ENCODE peak calls at places on chromosomes 2 and 18, in six cellular contexts. H is A549, W is gastrocnemius medialis, Y is body of pancreas, I is Peyer's patch, B is IMR-90. S is an unnamed sample.
A peak's percentile ranks its signal among the peaks of the same experiment; 100 is the strongest.

GRCh38 chr2:74391209-74391579 is 11.1 kb upstream of the DCTN1 start:
- DNase-seq in H (no peak), W (no peak), Y (no peak), I (no peak), B (peak; percentile 22), S (no peak)

GRCh38 chr2:46368416-46368815 is 71.2 kb downstream of the EPAS1 start:
- DNase-seq in H (no peak), W (no peak), Y (no peak), I (no peak), B (no peak), S (no peak)

GRCh38 chr2:208370881-208371633 is 35.5 kb upstream of the PTH2R start:
- DNase-seq in H (no peak), W (no peak), Y (no peak), I (no peak), B (peak; percentile 27), S (no peak)

GRCh38 chr18:44996261-44996660 is 315.6 kb downstream of the SETBP1 start:
- DNase-seq in H (no peak), W (no peak), Y (no peak), I (no peak), B (no peak), S (no peak)

GRCh38 chr18:74897971-74898657 is 300.4 kb downstream of the ZNF407 start:
- DNase-seq in H (no peak), W (no peak), Y (no peak), I (no peak), B (peak; percentile 85), S (no peak)

GRCh38 chr2:47225061-47225783 is 70.1 kb upstream of the STPG4 start:
- DNase-seq in H (peak; percentile 51), W (peak; percentile 91), Y (peak; percentile 84), I (peak; percentile 80), B (peak; percentile 88), S (no peak)

GRCh38 chr2:103788875-103789715 is 1027.3 kb downstream of the TMEM182 start:
- DNase-seq in H (peak; percentile 19), W (no peak), Y (peak; percentile 59), I (no peak), B (no peak), S (no peak)

GRCh38 chr2:183665403-183665802 is 541.2 kb downstream of the NUP35 start:
- DNase-seq in H (no peak), W (no peak), Y (no peak), I (no peak), B (no peak), S (no peak)

GRCh38 chr2:47457268-47457667 is 54.3 kb downstream of the MSH2 start:
- DNase-seq in H (no peak), W (no peak), Y (no peak), I (no peak), B (no peak), S (no peak)

GRCh38 chr18:50250935-50251334 is 15.4 kb downstream of the CFAP53 start:
- DNase-seq in H (no peak), W (no peak), Y (no peak), I (no peak), B (no peak), S (no peak)

GRCh38 chr2:175539122-175539521 is 357.6 kb upstream of the ATP5MC3 start:
- DNase-seq in H (no peak), W (no peak), Y (no peak), I (no peak), B (no peak), S (no peak)

GRCh38 chr2:134183679-134184078 is 70.2 kb upstream of the MGAT5 start:
- DNase-seq in H (no peak), W (no peak), Y (no peak), I (no peak), B (no peak), S (no peak)

GRCh38 chr18:3209859-3210569 is 9.8 kb downstream of the MYOM1 start:
- DNase-seq in H (peak; percentile 7), W (no peak), Y (peak; percentile 30), I (no peak), B (no peak), S (no peak)

GRCh38 chr2:207141381-207141780 is 24.4 kb downstream of the KLF7 start:
- DNase-seq in H (no peak), W (no peak), Y (no peak), I (no peak), B (no peak), S (no peak)

GRCh38 chr2:204900487-204900886 is 355.2 kb downstream of the PARD3B start:
- DNase-seq in H (peak; percentile 56), W (no peak), Y (no peak), I (no peak), B (no peak), S (no peak)

GRCh38 chr2:70123051-70123828 is 36.0 kb downstream of the PCBP1 start:
- DNase-seq in H (no peak), W (peak; percentile 90), Y (peak; percentile 82), I (peak; percentile 54), B (peak; percentile 50), S (no peak)

GRCh38 chr2:99066602-99067001 is 74.9 kb upstream of the C2orf15 start:
- DNase-seq in H (peak; percentile 59), W (no peak), Y (peak; percentile 31), I (peak; percentile 54), B (peak; percentile 61), S (no peak)

GRCh38 chr2:240494194-240494793 is 58.8 kb downstream of the GPC1 start:
- DNase-seq in H (no peak), W (no peak), Y (no peak), I (no peak), B (no peak), S (no peak)

GRCh38 chr2:121529439-121530209 is 1.1 kb upstream of the RNU4ATAC start:
- DNase-seq in H (no peak), W (peak; percentile 54), Y (peak; percentile 75), I (peak; percentile 62), B (peak; percentile 40), S (no peak)

GRCh38 chr2:12577567-12577966 is 139.2 kb upstream of the TRIB2 start:
- DNase-seq in H (no peak), W (no peak), Y (no peak), I (no peak), B (no peak), S (no peak)

GRCh38 chr2:206028101-206028500 is 57.9 kb downstream of the INO80D start:
- DNase-seq in H (no peak), W (no peak), Y (no peak), I (no peak), B (peak; percentile 11), S (no peak)

GRCh38 chr2:201470821-201471731 is 19.5 kb downstream of the STRADB start:
- DNase-seq in H (no peak), W (no peak), Y (no peak), I (no peak), B (peak; percentile 69), S (no peak)

GRCh38 chr2:28210535-28210934 is 182.1 kb upstream of the FOSL2 start:
- DNase-seq in H (no peak), W (no peak), Y (no peak), I (no peak), B (no peak), S (no peak)

GRCh38 chr18:48528861-48529260 is 10.0 kb upstream of the CTIF start:
- DNase-seq in H (no peak), W (no peak), Y (no peak), I (no peak), B (no peak), S (no peak)

GRCh38 chr2:174916270-174916930 is 88.8 kb downstream of the CHN1 start:
- DNase-seq in H (no peak), W (no peak), Y (no peak), I (no peak), B (no peak), S (no peak)

GRCh38 chr18:69795785-69796184 is 151.9 kb downstream of the CD226 start:
- DNase-seq in H (no peak), W (no peak), Y (no peak), I (no peak), B (peak; percentile 62), S (no peak)

GRCh38 chr2:24049485-24050021 is at the start of gene FKBP1B:
- DNase-seq in H (peak; percentile 67), W (no peak), Y (peak; percentile 76), I (peak; percentile 87), B (peak; percentile 45), S (no peak)

GRCh38 chr2:232235716-232236115 is 142.8 kb upstream of the ALPP start:
- DNase-seq in H (no peak), W (peak; percentile 16), Y (peak; percentile 48), I (no peak), B (peak; percentile 12), S (no peak)

DNA sequence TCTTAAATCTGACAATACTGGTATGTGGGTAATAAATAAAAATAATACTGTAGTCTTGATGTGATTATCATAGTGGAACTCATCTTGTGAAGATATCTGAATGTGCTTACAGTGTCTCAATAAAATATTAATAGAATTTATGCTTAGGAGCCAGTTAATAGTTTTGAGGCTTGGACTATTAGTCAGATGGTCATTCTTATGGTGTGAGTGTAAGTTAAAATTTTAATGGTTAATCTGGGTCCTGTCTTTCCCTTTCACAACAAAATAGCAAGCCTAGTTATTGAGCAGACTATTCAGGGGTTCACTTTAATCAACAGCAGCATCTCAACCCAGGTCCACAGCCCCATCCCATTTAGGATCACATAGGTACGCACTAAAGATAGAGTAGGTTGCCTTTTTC is 138.9 kb downstream of the HAUS1 start:
- DNase-seq in H (no peak), W (no peak), Y (no peak), I (no peak), B (peak; percentile 20), S (no peak)
- H3K27ac ChIP-seq in H (no peak overlapping the region), W (no peak overlapping the region), Y (no peak overlapping the region), I (no peak overlapping the region), B (no peak overlapping the region), S (no peak overlapping the region)

DNA sequence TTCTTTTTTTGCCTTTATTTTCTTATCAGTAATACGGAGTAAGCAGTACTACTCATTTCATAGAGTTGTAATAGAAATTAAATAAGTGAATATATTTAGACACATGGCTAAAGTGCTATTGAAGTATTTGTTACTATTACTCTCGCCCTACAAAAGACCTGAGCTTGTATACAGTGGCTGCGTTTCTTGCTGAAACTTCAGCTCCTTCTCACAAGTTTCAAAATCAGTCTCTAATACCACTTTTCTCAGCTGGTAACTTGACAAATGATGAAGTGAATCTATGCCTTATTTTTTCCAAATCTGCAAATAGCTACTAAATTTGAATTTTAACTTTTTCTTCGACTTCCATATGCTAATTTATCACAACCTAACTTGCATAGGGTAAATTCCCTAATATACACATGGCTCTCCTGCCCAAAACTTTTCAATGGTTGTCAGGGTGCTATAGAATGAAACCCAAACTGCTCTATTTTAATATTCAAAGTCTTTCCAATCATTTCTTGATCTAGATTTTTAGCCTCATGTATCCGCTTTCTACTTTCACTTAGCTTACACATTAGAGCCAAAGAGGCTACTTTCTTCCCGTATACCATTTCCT is 347.8 kb upstream of the GULP1 start:
- DNase-seq in H (no peak), W (no peak), Y (no peak), I (no peak), B (no peak), S (no peak)
- TF ChIP-seq POLR2A in H (no peak), W (no peak), Y (no peak), I (no peak), B (no peak), S (no peak)

GRCh38 chr2:196271786-196272185 is 100.4 kb upstream of the STK17B start:
- DNase-seq in H (no peak), W (no peak), Y (no peak), I (no peak), B (no peak), S (no peak)
- H3K4me1 ChIP-seq in H (peaks cover 55% of the 10 kb centered on the region), W (no peaks in the 10 kb centered on the region), Y (peaks cover 12% of the 10 kb centered on the region), I (peaks cover 5% of the 10 kb centered on the region), B (peaks cover 19% of the 10 kb centered on the region), S (peaks cover 31% of the 10 kb centered on the region)

DNA sequence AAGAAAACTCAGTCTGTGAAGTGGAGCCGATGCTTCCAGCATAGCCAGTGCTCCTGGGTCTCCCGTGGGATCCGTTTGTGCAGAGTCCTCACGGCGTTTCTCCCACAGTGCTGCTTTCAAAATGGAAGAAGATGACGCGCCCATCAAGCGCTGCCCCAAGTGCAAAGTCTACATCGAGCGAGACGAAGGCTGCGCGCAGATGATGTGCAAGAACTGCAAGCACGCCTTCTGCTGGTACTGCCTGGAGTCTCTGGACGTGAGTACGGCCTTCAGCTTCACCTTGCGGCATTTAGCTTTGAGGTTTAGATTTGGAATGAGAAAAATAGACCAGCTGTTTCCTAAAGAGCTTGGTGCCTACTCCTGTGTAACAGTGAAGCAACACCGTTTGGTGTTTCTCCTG is 107.0 kb downstream of the RNF144A start:
- DNase-seq in H (no peak), W (no peak), Y (peak; percentile 92), I (no peak), B (no peak), S (no peak)
- H3K27ac ChIP-seq in H (no peak overlapping the region), W (no peak overlapping the region), Y (peak overlapping the region; percentile 93), I (no peak overlapping the region), B (no peak overlapping the region), S (no peak overlapping the region)

S was measured in esophagus squamous epithelium.